ENCODE peak calls at places on chromosomes 3 and 15, in seven cellular contexts. Z is activated CD4-positive, alpha-beta T cell treated with anti-CD3 and anti-CD28 coated beads, Interleukin-2, amount 50 U/mL, for 24 hours; G is B cell; V is cardiac muscle cell; O is GM06990; E is endodermal cell; T is NCI-H345. C is an unnamed sample.

GRCh38 chr3:197590313-197590962 is 34.7 kb upstream of the BDH1 start:
- DNase-seq in G (no peak), Z (no peak), T (no peak), E (peak), O (no peak), V (no peak), C (no peak)

GRCh38 chr15:68614621-68615035 is 35.8 kb downstream of the CORO2B start:
- DNase-seq in O (no peak), V (peak), Z (no peak), E (peak), T (no peak), G (no peak), C (no peak)

GRCh38 chr3:132783152-132783551 is 60.9 kb upstream of the NPHP3 start:
- DNase-seq in T (no peak), Z (no peak), G (no peak), V (no peak), O (no peak), E (no peak), C (no peak)

GRCh38 chr3:148707596-148708386 is 10.1 kb downstream of the AGTR1 start:
- DNase-seq in T (no peak), Z (no peak), V (no peak), G (no peak), O (no peak), E (no peak), C (no peak)

GRCh38 chr3:99925584-99925983 is 107.9 kb downstream of the CMSS1 start:
- DNase-seq in O (no peak), T (peak), E (no peak), V (no peak), Z (no peak), G (no peak), C (peak)

GRCh38 chr15:35833590-35833989 is 287.6 kb upstream of the DPH6 start:
- DNase-seq in O (no peak), T (no peak), V (no peak), Z (no peak), E (no peak), G (no peak), C (no peak)

GRCh38 chr3:127678611-127679533 is 6.1 kb downstream of the ABTB1 start:
- DNase-seq in Z (no peak), V (no peak), O (no peak), E (peak), G (no peak), T (no peak), C (no peak)

GRCh38 chr3:33372218-33373081 is 67.8 kb downstream of the UBP1 start:
- DNase-seq in E (peak), Z (peak), T (peak), G (peak), O (no peak), V (peak), C (peak)

GRCh38 chr3:23485922-23486321 is 282.8 kb downstream of the UBE2E2 start:
- DNase-seq in O (no peak), G (no peak), T (no peak), V (no peak), Z (no peak), E (no peak), C (no peak)

GRCh38 chr3:150843241-150843640 is 62.0 kb downstream of the MINDY4B start:
- DNase-seq in G (no peak), V (no peak), Z (no peak), T (no peak), E (no peak), O (no peak), C (no peak)

GRCh38 chr3:139937674-139938279 is 2.8 kb downstream of the CLSTN2 start:
- DNase-seq in G (no peak), Z (no peak), V (peak), E (peak), T (no peak), O (no peak), C (peak)

GRCh38 chr15:43939070-43939469 is 112.3 kb downstream of the WDR76 start:
- DNase-seq in V (no peak), E (peak), T (no peak), Z (no peak), O (no peak), G (no peak), C (peak)

GRCh38 chr3:59262076-59262498 is 212.3 kb upstream of the CFAP20DC start:
- DNase-seq in T (no peak), V (no peak), E (no peak), O (peak), Z (no peak), G (peak), C (no peak)

GRCh38 chr3:139620438-139620837 is 57.3 kb downstream of the NMNAT3 start:
- DNase-seq in Z (no peak), E (no peak), G (no peak), V (no peak), T (no peak), O (no peak), C (no peak)

GRCh38 chr15:101189341-101189679 is 62.5 kb downstream of the CHSY1 start:
- DNase-seq in T (no peak), G (no peak), Z (no peak), O (no peak), V (no peak), E (no peak), C (no peak)

GRCh38 chr3:64889991-64890390 is 202.2 kb upstream of the ADAMTS9 start:
- DNase-seq in V (peak), Z (no peak), G (no peak), T (no peak), O (no peak), E (no peak), C (no peak)

GRCh38 chr3:29026959-29027358 is 253.9 kb upstream of the RBMS3 start:
- DNase-seq in Z (no peak), V (no peak), E (no peak), O (peak), G (no peak), T (no peak), C (no peak)

GRCh38 chr3:4988815-4989648 is 9.8 kb downstream of the BHLHE40 start:
- DNase-seq in T (no peak), G (no peak), O (no peak), V (no peak), E (peak), Z (no peak), C (no peak)

GRCh38 chr3:194139085-194139976 is 3.4 kb downstream of the HES1 start:
- DNase-seq in Z (no peak), V (peak), G (peak), T (peak), O (no peak), E (peak), C (no peak)

GRCh38 chr3:34053631-34054030 is 255.2 kb downstream of the PDCD6IP start:
- DNase-seq in Z (no peak), E (no peak), O (no peak), V (no peak), G (no peak), T (no peak), C (no peak)

GRCh38 chr15:37095993-37096877 is 4.1 kb downstream of the MEIS2 start:
- DNase-seq in G (no peak), O (no peak), V (no peak), Z (no peak), T (no peak), E (peak), C (no peak)

GRCh38 chr15:35101335-35101734 is 16.2 kb upstream of the NANOGP8 start:
- DNase-seq in O (no peak), T (no peak), V (no peak), Z (no peak), E (no peak), G (no peak), C (no peak)

GRCh38 chr3:156862338-156862737 is 36.2 kb downstream of the LEKR1 start:
- DNase-seq in T (no peak), Z (no peak), O (no peak), E (no peak), V (no peak), G (no peak), C (no peak)

GRCh38 chr15:65767895-65768294 is 24.2 kb downstream of the DENND4A start:
- DNase-seq in G (no peak), O (no peak), E (no peak), Z (no peak), V (no peak), T (no peak), C (no peak)

GRCh38 chr3:46849686-46850467 is 13.4 kb downstream of the MYL3 start:
- DNase-seq in O (no peak), E (peak), T (no peak), V (no peak), G (no peak), Z (no peak), C (no peak)

GRCh38 chr3:78659386-78659987 is 1108.3 kb downstream of the ROBO1 start:
- DNase-seq in T (peak), O (no peak), E (no peak), G (no peak), V (peak), Z (no peak), C (peak)

GRCh38 chr3:60742606-60743145 is 508.6 kb downstream of the FHIT start:
- DNase-seq in Z (no peak), T (peak), G (no peak), V (peak), E (peak), O (no peak), C (peak)

GRCh38 chr3:195863121-195864061 is 45.0 kb downstream of the TNK2 start:
- DNase-seq in V (peak), O (no peak), Z (peak), G (peak), E (peak), T (peak), C (peak)

GRCh38 chr15:88769161-88769971 is 33.9 kb upstream of the ACAN start:
- DNase-seq in G (no peak), O (peak), Z (no peak), V (no peak), T (no peak), E (peak), C (no peak)

GRCh38 chr3:110106805-110107204 is 769.5 kb upstream of the DPPA4 start:
- DNase-seq in Z (no peak), V (no peak), E (no peak), O (no peak), G (no peak), T (no peak), C (no peak)

GRCh38 chr3:174355505-174355904 is 503.6 kb upstream of the NAALADL2 start:
- DNase-seq in T (no peak), G (no peak), V (no peak), E (no peak), Z (no peak), O (no peak), C (no peak)

GRCh38 chr3:16658004-16658932 is 53.0 kb upstream of the DAZL start:
- DNase-seq in T (no peak), Z (no peak), O (no peak), E (peak), G (no peak), V (peak), C (no peak)

GRCh38 chr15:55322452-55322851 is 3.4 kb downstream of the PIGB start:
- DNase-seq in T (no peak), E (no peak), V (no peak), Z (no peak), G (no peak), O (no peak), C (no peak)

GRCh38 chr3:102098130-102098885 is 249.0 kb downstream of the NFKBIZ start:
- DNase-seq in O (no peak), E (no peak), Z (no peak), T (no peak), G (no peak), V (no peak), C (no peak)

GRCh38 chr3:123749716-123750115 is 134.4 kb downstream of the MYLK start:
- DNase-seq in Z (no peak), V (no peak), T (no peak), O (no peak), G (no peak), E (no peak), C (no peak)

GRCh38 chr3:16182183-16182582 is 7.7 kb downstream of the GALNT15 start:
- DNase-seq in G (no peak), T (no peak), Z (no peak), O (no peak), V (no peak), E (no peak), C (no peak)

GRCh38 chr15:66076591-66077319 is 176.8 kb downstream of the MEGF11 start:
- DNase-seq in E (peak), T (no peak), V (no peak), Z (no peak), G (no peak), O (no peak), C (no peak)

GRCh38 chr3:107392549-107393165 is 15.4 kb downstream of the CCDC54 start:
- DNase-seq in G (no peak), E (no peak), Z (no peak), O (no peak), V (no peak), T (no peak), C (no peak)

GRCh38 chr15:75200765-75201608 is 695 bp upstream of the C15orf39 start:
- DNase-seq in O (peak), G (peak), T (peak), E (peak), Z (no peak), V (no peak), C (no peak)

C was measured in A549.